ENCODE peak calls at places on chromosomes 3 and 15, in seven cellular contexts. M is SK-N-SH, E is K562, Q is H1, K is HCT116, T is GM12878, N is HepG2. B is an unnamed sample.

GRCh38 chr15:91104111-91104510 is 4.1 kb downstream of the SV2B start:
- DNase-seq in M (no peak), K (no peak), Q (no peak), T (no peak), N (no peak), E (no peak), B (no peak)

GRCh38 chr3:121269389-121269788 is 276.4 kb downstream of the POLQ start:
- DNase-seq in E (no peak), M (no peak), N (no peak), K (no peak), T (no peak), Q (no peak), B (no peak)

GRCh38 chr15:92104069-92104468 is 250.6 kb downstream of the SLCO3A1 start:
- DNase-seq in M (no peak), T (no peak), Q (no peak), N (no peak), K (no peak), E (no peak), B (no peak)

GRCh38 chr3:147408180-147409105 is 722 bp upstream of the ZIC1 start:
- DNase-seq in M (no peak), E (no peak), Q (no peak), K (no peak), N (no peak), T (no peak), B (no peak)

GRCh38 chr15:33074942-33075341 is 119.6 kb downstream of the FMN1 start:
- DNase-seq in E (no peak), M (no peak), Q (no peak), N (no peak), K (no peak), T (no peak), B (no peak)

GRCh38 chr15:90264649-90265048 is 823 bp upstream of the NGRN start:
- DNase-seq in N (peak), M (no peak), K (no peak), Q (no peak), E (no peak), T (no peak), B (no peak)

GRCh38 chr15:100215031-100215842 is 126.5 kb downstream of the ADAMTS17 start:
- DNase-seq in Q (no peak), K (no peak), T (no peak), E (no peak), M (no peak), N (no peak), B (no peak)

GRCh38 chr3:179421500-179421899 is 29.8 kb downstream of the GNB4 start:
- DNase-seq in E (peak), T (no peak), Q (no peak), N (no peak), K (no peak), M (peak), B (peak)

DNA sequence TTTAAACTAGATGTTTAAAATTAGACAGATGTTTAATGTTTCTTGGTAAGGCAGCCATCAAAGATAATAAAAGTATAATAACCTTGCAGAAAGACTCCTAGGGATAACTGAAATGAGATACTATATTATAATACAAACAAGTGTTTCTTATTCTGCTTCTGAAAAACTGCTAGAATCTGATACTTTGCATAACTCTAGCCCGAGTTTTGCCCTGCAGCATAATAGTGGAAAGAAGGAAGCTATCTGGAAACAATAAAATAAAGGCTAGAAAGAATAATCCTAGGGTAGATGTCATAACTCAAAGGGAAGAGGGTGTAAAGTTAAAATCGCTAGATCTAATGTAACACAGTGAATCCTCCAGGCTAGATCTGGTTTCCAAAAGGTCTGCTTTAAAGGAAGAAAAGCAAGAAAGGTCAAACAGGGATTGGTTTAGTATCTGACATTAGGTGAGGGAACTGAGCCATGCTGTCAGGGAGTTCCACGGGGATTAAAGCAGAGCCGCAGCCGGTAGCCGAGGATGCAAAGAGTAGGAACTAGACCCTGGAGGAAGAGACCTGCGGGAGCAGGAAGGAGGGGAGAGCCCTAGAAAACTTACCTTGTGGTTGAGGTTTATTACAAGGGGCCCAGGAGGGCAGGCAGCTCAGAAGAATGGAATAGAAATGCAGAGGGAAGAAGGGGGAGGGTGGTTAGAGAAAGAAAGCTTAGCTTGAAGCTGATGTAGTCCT is 46.3 kb upstream of the TUSC7 start:
- DNase-seq in M (peak), K (no peak), T (no peak), N (no peak), E (no peak), Q (no peak), B (no peak)
- TF ChIP-seq JUND in M (no peak), K (no peak), T (no peak), N (no peak), E (no peak), Q (no peak), B (no peak)

GRCh38 chr3:38120690-38121450 is 16.1 kb downstream of the ACAA1 start:
- DNase-seq in N (no peak), T (no peak), Q (no peak), E (no peak), M (no peak), K (no peak), B (no peak)
- TF ChIP-seq JUND in N (no peak), T (no peak), Q (no peak), E (no peak), M (no peak), K (no peak), B (no peak)

DNA sequence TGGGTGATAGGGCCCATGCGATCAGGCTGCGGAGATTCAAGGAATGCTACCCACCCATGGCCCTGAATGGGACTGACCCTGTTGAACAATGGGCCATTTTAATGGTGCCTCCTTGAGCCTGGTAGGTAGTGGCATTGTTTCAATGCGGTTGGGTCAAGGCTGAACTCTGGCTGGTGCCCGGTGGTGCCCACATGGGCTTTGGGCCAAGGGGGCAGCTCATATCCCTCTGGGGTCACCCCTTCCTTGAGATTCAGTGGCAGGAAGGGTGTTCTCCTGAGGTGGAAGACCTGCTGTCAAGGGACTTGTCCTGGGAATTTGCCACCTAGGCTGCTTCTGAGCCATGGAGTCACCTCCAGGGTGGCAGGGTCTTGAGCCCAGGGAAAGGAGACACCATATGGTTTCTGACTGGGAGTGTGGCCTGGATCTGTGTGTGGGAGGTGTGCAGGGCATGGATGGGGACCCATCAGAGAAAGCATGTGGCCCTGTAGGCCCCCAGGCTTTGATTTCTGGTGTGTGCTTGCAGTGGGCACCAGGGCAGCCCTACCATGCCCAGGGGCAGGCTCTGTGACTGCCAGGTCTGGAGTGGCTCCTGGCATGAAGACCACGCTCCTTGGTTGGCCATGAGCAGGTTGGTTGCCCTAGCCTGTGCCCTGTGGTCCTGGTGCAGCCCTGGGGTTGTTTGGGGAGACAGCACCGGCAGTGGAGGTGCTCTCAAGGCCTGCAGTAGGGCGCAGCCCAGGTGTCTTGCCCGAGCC is 199.9 kb downstream of the UBE3A start:
- DNase-seq in K (no peak), M (no peak), N (no peak), Q (no peak), E (no peak), T (no peak), B (no peak)
- TF ChIP-seq JUND in K (no peak), M (no peak), N (no peak), Q (no peak), E (no peak), T (no peak), B (no peak)

GRCh38 chr3:122410639-122411038 is 5.2 kb downstream of the WDR5B start:
- DNase-seq in M (no peak), K (no peak), N (no peak), T (no peak), E (no peak), Q (no peak), B (no peak)

GRCh38 chr3:122414391-122414790 is 1.5 kb downstream of the WDR5B start:
- DNase-seq in E (no peak), T (no peak), M (no peak), K (no peak), Q (no peak), N (no peak), B (no peak)

GRCh38 chr3:122415762-122416654 is at the start of gene WDR5B:
- DNase-seq in M (peak), T (peak), Q (peak), K (peak), E (peak), N (peak), B (peak)

GRCh38 chr3:122416966-122417365 is 1.1 kb upstream of the WDR5B start:
- DNase-seq in T (no peak), M (no peak), K (no peak), Q (no peak), N (no peak), E (peak), B (peak)

GRCh38 chr3:122415104-122415744 is 638 bp downstream of the WDR5B start:
- DNase-seq in M (peak), N (peak), K (peak), E (peak), Q (no peak), T (peak), B (peak)
- TF ChIP-seq JUND in M (no peak), N (no peak), K (no peak), E (no peak), Q (no peak), T (no peak), B (no peak)

GRCh38 chr15:74732846-74733245 is 7.5 kb upstream of the CYP1A1 start:
- DNase-seq in E (no peak), Q (no peak), K (no peak), N (no peak), T (no peak), M (no peak), B (no peak)

GRCh38 chr15:74726774-74727164 is 1.4 kb upstream of the CYP1A1 start:
- DNase-seq in Q (no peak), E (no peak), T (no peak), K (no peak), M (no peak), N (no peak), B (no peak)

GRCh38 chr15:74727727-74728126 is 2.4 kb upstream of the CYP1A1 start:
- DNase-seq in K (no peak), E (no peak), M (peak), Q (no peak), N (no peak), T (no peak), B (peak)

GRCh38 chr15:74733269-74733668 is 7.9 kb upstream of the CYP1A1 start:
- DNase-seq in K (no peak), T (no peak), N (no peak), E (no peak), M (no peak), Q (no peak), B (no peak)

DNA sequence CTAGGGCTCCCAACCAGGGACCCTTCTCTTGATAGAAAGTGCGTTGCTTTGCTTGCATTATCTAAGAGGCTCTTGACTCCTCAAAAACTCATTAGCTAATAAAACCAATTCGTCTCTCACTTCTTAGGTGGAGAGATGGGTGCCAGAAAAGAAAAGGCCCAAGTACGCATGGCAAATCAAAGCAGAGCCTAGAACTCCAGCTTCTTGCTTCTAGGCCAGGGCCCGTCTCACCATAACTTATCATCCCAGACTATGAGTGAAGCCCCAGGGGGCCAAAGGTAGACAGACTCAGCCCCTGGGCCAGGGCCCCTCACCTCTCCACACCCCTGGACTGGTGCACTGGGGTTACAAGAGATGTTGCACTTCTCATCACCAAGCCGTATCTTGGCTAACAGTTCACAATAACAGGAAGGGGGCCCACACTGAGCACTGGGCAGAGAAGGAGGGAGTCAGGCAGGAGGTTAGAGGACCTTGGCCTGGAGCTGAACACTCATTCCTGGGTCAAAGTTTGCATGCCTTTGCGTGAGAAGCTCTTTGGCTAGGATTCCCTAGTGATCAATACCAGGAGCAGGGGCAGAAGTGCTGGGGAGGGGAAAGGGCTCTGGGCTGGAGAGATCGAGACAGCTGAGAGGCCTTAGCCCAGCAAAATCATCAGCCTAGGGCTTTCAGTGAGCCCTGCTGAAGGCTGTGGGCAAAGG is 5.4 kb upstream of the CYP1A1 start:
- DNase-seq in N (peak), Q (no peak), E (no peak), T (no peak), M (no peak), K (no peak), B (no peak)
- TF ChIP-seq JUND in N (peak), Q (no peak), E (no peak), T (no peak), M (no peak), K (no peak), B (no peak)

GRCh38 chr3:141441381-141442365 is 45.2 kb upstream of the RASA2 start:
- DNase-seq in Q (no peak), K (no peak), N (peak), T (peak), M (peak), E (peak), B (peak)
- TF ChIP-seq JUND in Q (peak), K (peak), N (peak), T (peak), M (peak), E (peak), B (peak)

GRCh38 chr15:96326551-96327154 is 3.8 kb upstream of the NR2F2 start:
- DNase-seq in N (no peak), T (no peak), Q (no peak), M (no peak), E (peak), K (no peak), B (no peak)
- TF ChIP-seq JUND in N (no peak), T (no peak), Q (no peak), M (no peak), E (no peak), K (no peak), B (no peak)